ENCODE peak calls at places on chromosomes 11 and 22, in seven cellular contexts. H, L, K, R, V, B and T are unnamed samples.

GRCh38 chr11:14905104-14906033 is 13.3 kb upstream of the CYP2R1 start:
- DNase-seq in V (peak; percentile 85), R (peak; percentile 91), L (peak; percentile 86), H (peak; percentile 43), K (peak; percentile 93), B (no peak), T (no peak)

GRCh38 chr11:94185387-94186084 is 56.9 kb downstream of the PANX1 start:
- DNase-seq in R (no peak), K (no peak), L (no peak), H (no peak), V (peak; percentile 27), B (no peak), T (no peak)

GRCh38 chr11:8760896-8761295 is 78.3 kb downstream of the RPL27A start:
- DNase-seq in H (no peak), B (no peak), K (no peak), L (no peak), R (no peak), V (no peak), T (no peak)

GRCh38 chr11:1763336-1763795 is 361 bp downstream of the CTSD start:
- DNase-seq in L (no peak), R (no peak), B (no peak), K (peak; percentile 46), H (no peak), V (no peak), T (no peak)

GRCh38 chr11:117309310-117309709 is 6.7 kb downstream of the BACE1 start:
- DNase-seq in R (no peak), L (no peak), H (no peak), B (no peak), V (no peak), K (no peak), T (no peak)

GRCh38 chr11:81869337-81870065 is 864.2 kb downstream of the FAM181B start:
- DNase-seq in H (peak; percentile 44), V (peak; percentile 9), R (no peak), B (peak; percentile 38), L (peak; percentile 99), K (peak; percentile 80), T (no peak)

GRCh38 chr22:45503816-45504702 is 1.4 kb downstream of the FBLN1 start:
- DNase-seq in B (peak; percentile 11), V (no peak), H (no peak), R (peak; percentile 46), L (peak; percentile 38), K (no peak), T (peak; percentile 55)

GRCh38 chr11:33694346-33695050 is 6.1 kb downstream of the C11orf91 start:
- DNase-seq in L (no peak), B (no peak), K (no peak), H (no peak), R (no peak), V (no peak), T (no peak)

GRCh38 chr11:20178976-20179375 is 18.7 kb upstream of the DBX1 start:
- DNase-seq in K (no peak), B (no peak), H (no peak), L (no peak), R (no peak), V (no peak), T (no peak)

GRCh38 chr11:130379276-130379675 is 49.1 kb downstream of the ADAMTS8 start:
- DNase-seq in K (no peak), L (no peak), V (no peak), B (no peak), H (no peak), R (no peak), T (no peak)

GRCh38 chr11:63613517-63614135 is 607 bp downstream of the PLAAT3 start:
- DNase-seq in B (no peak), K (peak; percentile 70), H (peak; percentile 44), R (peak; percentile 68), L (peak; percentile 64), V (peak; percentile 69), T (peak; percentile 45)

GRCh38 chr11:35259529-35259928 is 120.6 kb downstream of the CD44 start:
- DNase-seq in R (no peak), K (no peak), H (no peak), B (no peak), V (no peak), L (no peak), T (no peak)

GRCh38 chr22:46900549-46900948 is 138.1 kb downstream of the TBC1D22A start:
- DNase-seq in H (peak; percentile 8), R (no peak), B (no peak), L (no peak), V (no peak), K (no peak), T (no peak)

GRCh38 chr22:43996170-43996980 is 27.7 kb upstream of the PARVB start:
- DNase-seq in K (peak; percentile 83), R (no peak), B (peak; percentile 45), H (peak; percentile 59), V (peak; percentile 32), L (peak; percentile 83), T (no peak)

GRCh38 chr11:10305964-10306918 is 1.4 kb downstream of the ADM start:
- DNase-seq in H (peak; percentile 34), K (peak; percentile 51), V (peak; percentile 34), R (peak; percentile 65), B (peak; percentile 14), L (peak; percentile 36), T (no peak)

GRCh38 chr11:82906236-82906635 is 4.7 kb downstream of the DDIAS start:
- DNase-seq in K (peak; percentile 37), H (no peak), L (no peak), V (no peak), R (no peak), B (no peak), T (no peak)

GRCh38 chr11:20467458-20468185 is 80.1 kb downstream of the PRMT3 start:
- DNase-seq in K (no peak), B (no peak), L (no peak), H (no peak), R (no peak), V (no peak), T (no peak)

GRCh38 chr11:116814502-116814901 is 8.6 kb downstream of the APOA4 start:
- DNase-seq in K (no peak), L (no peak), V (no peak), H (no peak), B (no peak), R (no peak), T (no peak)

GRCh38 chr22:24592144-24592845 is 578 bp downstream of the LRRC75B start:
- DNase-seq in K (no peak), V (peak; percentile 35), H (no peak), L (peak; percentile 24), B (no peak), R (peak; percentile 48), T (no peak)

GRCh38 chr22:17724678-17725464 is 49.4 kb downstream of the BID start:
- DNase-seq in H (no peak), L (no peak), B (no peak), V (no peak), R (no peak), K (no peak), T (no peak)

GRCh38 chr11:84549221-84549620 is 1077.9 kb downstream of the DLG2 start:
- DNase-seq in V (no peak), K (peak; percentile 55), L (no peak), H (no peak), R (no peak), B (no peak), T (no peak)

GRCh38 chr11:69364901-69365300 is 70.9 kb downstream of the MYEOV start:
- DNase-seq in H (no peak), R (no peak), K (no peak), L (no peak), B (no peak), V (no peak), T (no peak)

GRCh38 chr11:69472766-69473519 is 8.5 kb upstream of the LINC01488 start:
- DNase-seq in H (no peak), B (no peak), K (no peak), L (no peak), V (no peak), R (no peak), T (no peak)

GRCh38 chr11:102111787-102112653 is 1.8 kb downstream of the YAP1 start:
- DNase-seq in L (peak; percentile 37), H (peak; percentile 72), V (peak; percentile 53), R (no peak), K (peak; percentile 17), B (no peak), T (no peak)

GRCh38 chr11:62595124-62595523 is 3.8 kb upstream of the TUT1 start:
- DNase-seq in H (no peak), L (no peak), K (peak; percentile 2), R (no peak), V (no peak), B (no peak), T (no peak)

GRCh38 chr11:102530558-102530957 is at the start of gene MMP7:
- DNase-seq in V (peak; percentile 28), K (no peak), H (no peak), B (no peak), R (no peak), L (no peak), T (no peak)

GRCh38 chr22:23282089-23282501 is 101.8 kb downstream of the BCR start:
- DNase-seq in L (no peak), K (no peak), R (no peak), B (peak; percentile 78), H (peak; percentile 81), V (peak; percentile 56), T (no peak)
- TF ChIP-seq CTCF in L (peak; percentile 10), K (peak; percentile 54), R (no peak), B (no peak), H (no peak), V (no peak), T (no peak)

GRCh38 chr22:19957445-19957844 is 15.8 kb upstream of the TXNRD2 start:
- DNase-seq in L (no peak), K (no peak), R (no peak), B (no peak), H (no peak), V (no peak), T (no peak)
- TF ChIP-seq CTCF in L (no peak), K (no peak), R (no peak), B (no peak), H (no peak), V (no peak), T (no peak)

GRCh38 chr11:45671246-45672171 is 6.1 kb upstream of the CHST1 start:
- DNase-seq in L (no peak), B (no peak), V (peak; percentile 63), K (no peak), H (no peak), R (no peak), T (no peak)
- TF ChIP-seq CTCF in L (no peak), B (no peak), V (no peak), K (no peak), H (no peak), R (no peak), T (no peak)

GRCh38 chr11:113275602-113276001 is 38.8 kb upstream of the TTC12 start:
- DNase-seq in H (no peak), K (no peak), V (no peak), R (no peak), B (no peak), L (no peak), T (no peak)

GRCh38 chr11:113279591-113279990 is 34.8 kb upstream of the TTC12 start:
- DNase-seq in V (no peak), H (no peak), K (no peak), B (no peak), L (no peak), R (no peak), T (no peak)

GRCh38 chr11:113278481-113278880 is 35.9 kb upstream of the TTC12 start:
- DNase-seq in L (no peak), B (no peak), R (no peak), V (no peak), H (no peak), K (no peak), T (no peak)

GRCh38 chr11:113281052-113281725 is 33.2 kb upstream of the TTC12 start:
- DNase-seq in K (no peak), H (no peak), B (no peak), V (no peak), L (no peak), R (no peak), T (no peak)

GRCh38 chr11:113278925-113279324 is 35.5 kb upstream of the TTC12 start:
- DNase-seq in R (no peak), H (no peak), K (no peak), B (no peak), L (no peak), V (no peak), T (no peak)
- TF ChIP-seq CTCF in R (no peak), H (no peak), K (no peak), B (no peak), L (no peak), V (no peak), T (no peak)